ENCODE peak calls at places on chromosomes 5 and 9, in six cellular contexts. S is GM23248; P is dorsolateral prefrontal cortex; N is CD4-positive, alpha-beta T cell; D is neuronal stem cell; X is A549. Z is an unnamed sample.

GRCh38 chr5:130885027-130885426 is 280.0 kb downstream of the HINT1 start:
- DNase-seq in S (no peak), P (no peak), N (no peak), D (no peak), X (peak; percentile 25), Z (no peak)

GRCh38 chr5:154197801-154198461 is 7.4 kb downstream of the GALNT10 start:
- DNase-seq in S (peak; percentile 57), P (no peak), N (peak; percentile 55), D (no peak), X (peak; percentile 73), Z (peak; percentile 95)

GRCh38 chr5:124148574-124148973 is 597.9 kb downstream of the ZNF608 start:
- DNase-seq in S (no peak), P (no peak), N (no peak), D (no peak), X (no peak), Z (no peak)

GRCh38 chr9:74056023-74056422 is 441.1 kb upstream of the RORB start:
- DNase-seq in S (no peak), P (no peak), N (no peak), D (no peak), X (no peak), Z (no peak)

GRCh38 chr5:87105577-87105976 is 162.1 kb upstream of the RASA1 start:
- DNase-seq in S (no peak), P (no peak), N (no peak), D (no peak), X (no peak), Z (no peak)

GRCh38 chr5:38827525-38827924 is 18.3 kb upstream of the OSMR start:
- DNase-seq in S (peak; percentile 62), P (no peak), N (no peak), D (no peak), X (no peak), Z (no peak)

GRCh38 chr9:131094622-131095021 is 1.7 kb upstream of the AIF1L start:
- DNase-seq in S (peak; percentile 86), P (no peak), N (no peak), D (no peak), X (no peak), Z (peak; percentile 10)

GRCh38 chr5:173746050-173746449 is 129.6 kb upstream of the BOD1 start:
- DNase-seq in S (peak; percentile 46), P (no peak), N (no peak), D (no peak), X (no peak), Z (no peak)

GRCh38 chr5:126446498-126447224 is 23.5 kb downstream of the GRAMD2B start:
- DNase-seq in S (peak; percentile 96), P (no peak), N (no peak), D (no peak), X (peak; percentile 17), Z (peak; percentile 99)

GRCh38 chr9:17509698-17510097 is 69.2 kb upstream of the SH3GL2 start:
- DNase-seq in S (peak; percentile 28), P (no peak), N (no peak), D (no peak), X (no peak), Z (no peak)

GRCh38 chr9:38700695-38701094 is 19.2 kb downstream of the FAM240B start:
- DNase-seq in S (no peak), P (no peak), N (no peak), D (no peak), X (peak; percentile 33), Z (peak; percentile 60)

GRCh38 chr9:120445974-120446373 is 134.0 kb downstream of the CDK5RAP2 start:
- DNase-seq in S (no peak), P (no peak), N (no peak), D (no peak), X (peak; percentile 16), Z (no peak)

GRCh38 chr9:76605271-76605670 is 146.3 kb downstream of the GCNT1 start:
- DNase-seq in S (no peak), P (no peak), N (no peak), D (no peak), X (no peak), Z (no peak)

GRCh38 chr9:95024097-95024671 is 293.3 kb downstream of the FANCC start:
- DNase-seq in S (peak; percentile 43), P (no peak), N (no peak), D (no peak), X (peak; percentile 72), Z (no peak)

GRCh38 chr9:93099551-93100264 is 3.7 kb downstream of the CARD19 start:
- DNase-seq in S (no peak), P (no peak), N (no peak), D (no peak), X (no peak), Z (no peak)
- H3K27ac ChIP-seq in S (peak overlapping the region; percentile 76), P (peak overlapping the region; percentile 96), N (no peak overlapping the region), D (no peak overlapping the region), X (peak overlapping the region; percentile 99), Z (peak overlapping the region; percentile 62)

DNA sequence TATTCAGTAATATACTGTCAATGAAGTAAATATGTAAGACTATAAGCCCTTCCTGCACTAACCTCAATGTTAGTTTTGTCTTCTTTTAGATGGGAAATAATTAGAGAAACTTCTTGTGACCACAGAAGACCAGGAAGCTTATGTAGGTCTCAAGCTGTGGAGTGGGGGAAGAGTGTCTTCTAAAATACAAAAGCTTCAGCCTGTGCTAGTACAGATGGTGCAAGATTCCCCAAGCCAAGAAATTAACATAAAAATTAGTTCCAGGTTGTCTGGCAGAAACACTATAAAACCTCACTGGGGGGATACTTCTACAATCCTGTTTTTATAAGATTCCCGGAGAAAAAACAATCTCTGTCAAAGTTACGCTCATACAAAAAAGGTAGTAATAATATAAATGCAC is 103.6 kb downstream of the FNBP1 start:
- DNase-seq in S (no peak), P (no peak), N (no peak), D (no peak), X (no peak), Z (no peak)
- H3K27ac ChIP-seq in S (peak overlapping the region; percentile 68), P (peak overlapping the region; percentile 82), N (no peak overlapping the region), D (no peak overlapping the region), X (no peak overlapping the region), Z (no peak overlapping the region)

GRCh38 chr9:127966416-127967150 is 14.2 kb downstream of the EEIG1 start:
- DNase-seq in S (no peak), P (no peak), N (no peak), D (no peak), X (no peak), Z (no peak)

GRCh38 chr9:127967151-127967809 is 13.5 kb downstream of the EEIG1 start:
- DNase-seq in S (no peak), P (no peak), N (no peak), D (no peak), X (no peak), Z (no peak)

GRCh38 chr9:127965953-127966352 is 14.8 kb downstream of the EEIG1 start:
- DNase-seq in S (peak; percentile 58), P (no peak), N (no peak), D (no peak), X (no peak), Z (no peak)

GRCh38 chr9:127968717-127969383 is 11.9 kb downstream of the EEIG1 start:
- DNase-seq in S (peak; percentile 97), P (peak; percentile 69), N (no peak), D (no peak), X (peak; percentile 75), Z (peak; percentile 77)

DNA sequence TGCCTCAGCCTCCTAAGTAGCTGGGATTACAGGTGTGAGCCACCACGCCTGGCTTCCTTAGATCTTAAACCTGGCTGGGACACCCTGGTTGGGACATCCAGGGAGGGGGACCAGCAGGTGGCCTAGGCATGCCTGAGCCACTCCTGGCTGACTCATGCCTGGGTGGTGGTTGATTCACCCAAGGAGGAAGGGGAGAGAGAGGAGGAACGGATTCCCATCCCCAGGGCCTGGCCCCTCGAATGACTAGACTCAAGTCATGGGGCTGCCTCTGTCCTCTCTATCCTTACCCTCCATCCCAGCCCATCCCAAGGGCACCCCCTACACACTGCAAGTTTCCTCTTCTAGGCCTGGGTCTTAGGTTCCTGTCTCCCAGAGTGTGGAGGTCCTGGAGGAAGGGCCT is 12.7 kb downstream of the EEIG1 start:
- DNase-seq in S (peak; percentile 76), P (no peak), N (no peak), D (no peak), X (peak; percentile 82), Z (peak; percentile 68)
- H3K27ac ChIP-seq in S (peak overlapping the region; percentile 91), P (peak overlapping the region; percentile 98), N (peak overlapping the region; percentile 96), D (no peak overlapping the region), X (peak overlapping the region; percentile 98), Z (peak overlapping the region; percentile 98)

GRCh38 chr9:106019702-106020101 is 325.4 kb downstream of the TMEM38B start:
- DNase-seq in S (no peak), P (no peak), N (no peak), D (peak; percentile 14), X (no peak), Z (no peak)
- H3K27ac ChIP-seq in S (no peak overlapping the region), P (no peak overlapping the region), N (no peak overlapping the region), D (peak overlapping the region; percentile 84), X (no peak overlapping the region), Z (no peak overlapping the region)

GRCh38 chr5:148848378-148849031 is 22.1 kb downstream of the ADRB2 start:
- DNase-seq in S (no peak), P (no peak), N (no peak), D (no peak), X (no peak), Z (no peak)
- H3K27ac ChIP-seq in S (no peak overlapping the region), P (no peak overlapping the region), N (no peak overlapping the region), D (no peak overlapping the region), X (no peak overlapping the region), Z (no peak overlapping the region)

DNA sequence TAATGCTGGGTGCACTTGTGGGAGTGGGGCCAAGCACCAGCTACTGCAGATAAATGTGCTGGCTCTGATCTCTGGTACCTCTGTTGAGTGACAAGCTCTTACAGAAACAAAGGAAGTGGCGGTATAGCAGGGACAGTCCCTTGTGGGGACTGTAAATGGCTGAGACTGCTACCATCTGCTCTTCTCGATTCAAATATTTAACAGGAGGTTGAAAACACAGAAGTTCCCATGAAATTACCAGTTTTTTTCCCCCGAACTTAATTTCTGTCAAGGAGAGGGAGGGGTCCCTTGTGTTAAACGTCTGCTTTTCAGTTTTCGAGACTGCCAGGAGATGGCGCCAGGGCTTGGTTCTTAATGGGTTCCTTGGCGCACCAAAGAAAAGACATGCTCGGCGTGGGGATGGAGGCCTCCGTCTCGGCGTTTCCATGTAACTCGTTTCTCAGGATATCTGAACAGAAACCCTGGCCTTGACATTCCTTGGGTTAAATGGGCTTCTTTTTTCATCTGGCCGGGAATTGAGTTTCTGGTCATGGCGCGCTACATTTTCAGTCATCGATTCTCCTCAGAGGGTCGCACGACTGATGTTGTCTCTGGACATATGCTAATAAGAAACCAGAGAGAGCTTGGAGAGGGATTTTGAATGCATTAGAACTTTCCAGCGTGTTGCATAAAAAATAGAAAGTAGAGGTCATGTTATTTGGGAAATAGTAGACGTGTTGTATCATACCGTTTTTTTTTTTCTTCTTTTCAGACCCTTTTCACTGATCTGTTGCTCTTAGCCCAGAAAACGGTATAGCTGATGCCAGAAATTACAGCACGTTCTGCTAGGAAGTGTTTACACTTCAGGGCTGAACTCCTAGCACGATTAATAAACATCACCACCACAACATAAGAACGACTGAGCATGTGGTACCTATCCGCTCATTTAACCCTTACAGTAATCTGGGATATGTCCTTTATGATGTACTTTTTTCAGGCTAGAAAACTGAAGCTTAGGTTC is 64.0 kb downstream of the CARTPT start:
- DNase-seq in S (peak; percentile 92), P (peak; percentile 94), N (no peak), D (peak; percentile 73), X (peak; percentile 75), Z (no peak)
- H3K27ac ChIP-seq in S (no peak overlapping the region), P (no peak overlapping the region), N (no peak overlapping the region), D (no peak overlapping the region), X (peak overlapping the region; percentile 74), Z (no peak overlapping the region)

GRCh38 chr9:93588641-93589609 is 12.5 kb downstream of the PHF2 start:
- DNase-seq in S (peak; percentile 36), P (no peak), N (no peak), D (no peak), X (no peak), Z (no peak)
- H3K27ac ChIP-seq in S (no peak overlapping the region), P (no peak overlapping the region), N (no peak overlapping the region), D (no peak overlapping the region), X (no peak overlapping the region), Z (no peak overlapping the region)

GRCh38 chr9:35499701-35500030 is 9.8 kb downstream of the RUSC2 start:
- DNase-seq in S (no peak), P (no peak), N (no peak), D (no peak), X (no peak), Z (no peak)
- H3K27ac ChIP-seq in S (peak overlapping the region; percentile 77), P (peak overlapping the region; percentile 59), N (no peak overlapping the region), D (no peak overlapping the region), X (no peak overlapping the region), Z (no peak overlapping the region)

Z was measured in epithelial cell of prostate.